ENCODE peak calls at places on chromosomes 12 and 14, in ten cellular contexts. I is HCT116, A is K562, B is mammary epithelial cell, Q is MM.1S, N is PC-3, L is GM23248, Y is fibroblast of lung, W is neural progenitor cell, V is PC-9. K is an unnamed sample. For H3K9me3, the result is how much of the 10 kb centered on the place peaks cover.

GRCh38 chr12:49750027-49750977 is 8.9 kb downstream of the TMBIM6 start:
- DNase-seq in I (peak), A (no peak), B (peak), Q (no peak), N (peak), L (peak), Y (peak), W (peak), V (no peak), K (peak)

GRCh38 chr12:31965090-31965489 is 5.9 kb downstream of the RESF1 start:
- DNase-seq in I (no peak), A (no peak), B (no peak), Q (no peak), N (no peak), L (no peak), Y (no peak), W (no peak), V (no peak), K (no peak)

GRCh38 chr12:95608252-95609033 is 57.2 kb upstream of the USP44 start:
- DNase-seq in I (no peak), A (no peak), B (peak), Q (no peak), N (peak), L (peak), Y (peak), W (no peak), V (no peak), K (peak)

GRCh38 chr12:6465467-6466183 is 4.9 kb downstream of the VAMP1 start:
- DNase-seq in I (peak), A (peak), B (peak), Q (peak), N (peak), L (peak), Y (peak), W (peak), V (peak), K (peak)

GRCh38 chr14:73741386-73741875 is 27.2 kb upstream of the PNMA1 start:
- DNase-seq in I (no peak), A (peak), B (peak), Q (no peak), N (peak), L (peak), Y (peak), W (peak), V (peak), K (peak)

GRCh38 chr14:102692334-102692733 is 84.9 kb upstream of the TRAF3 start:
- DNase-seq in I (no peak), A (no peak), B (no peak), Q (no peak), N (no peak), L (peak), Y (no peak), W (no peak), V (no peak), K (no peak)

GRCh38 chr14:32824195-32824594 is 114.5 kb upstream of the NPAS3 start:
- DNase-seq in I (no peak), A (no peak), B (no peak), Q (no peak), N (no peak), L (no peak), Y (no peak), W (no peak), V (no peak), K (no peak)

GRCh38 chr12:124392271-124392990 is 97.5 kb downstream of the RFLNA start:
- DNase-seq in I (peak), A (peak), B (no peak), Q (no peak), N (no peak), L (peak), Y (peak), W (peak), V (peak), K (peak)

GRCh38 chr14:69879175-69880047 is at the start of gene SMOC1:
- DNase-seq in I (no peak), A (peak), B (peak), Q (peak), N (no peak), L (peak), Y (peak), W (peak), V (no peak), K (no peak)

GRCh38 chr14:69663322-69663686 is 51.9 kb downstream of the SUSD6 start:
- DNase-seq in I (no peak), A (no peak), B (no peak), Q (no peak), N (peak), L (peak), Y (peak), W (no peak), V (no peak), K (no peak)

GRCh38 chr12:104544836-104545235 is 88.1 kb downstream of the CHST11 start:
- DNase-seq in I (no peak), A (no peak), B (no peak), Q (no peak), N (no peak), L (no peak), Y (no peak), W (peak), V (no peak), K (no peak)

GRCh38 chr12:49924847-49925246 is 21.1 kb upstream of the FAIM2 start:
- DNase-seq in I (no peak), A (no peak), B (no peak), Q (no peak), N (no peak), L (no peak), Y (no peak), W (no peak), V (no peak), K (no peak)

GRCh38 chr12:70606001-70606400 is 31.2 kb downstream of the PTPRB start:
- DNase-seq in I (no peak), A (no peak), B (peak), Q (no peak), N (peak), L (peak), Y (peak), W (no peak), V (no peak), K (peak)

GRCh38 chr14:31965735-31966598 is 111.1 kb upstream of the ARHGAP5 start:
- DNase-seq in I (no peak), A (peak), B (peak), Q (no peak), N (peak), L (peak), Y (peak), W (no peak), V (peak), K (no peak)

GRCh38 chr14:67583711-67584644 is 16.1 kb downstream of the PIGH start:
- DNase-seq in I (peak), A (peak), B (peak), Q (peak), N (peak), L (peak), Y (peak), W (peak), V (peak), K (peak)

GRCh38 chr12:71594214-71594948 is 69.3 kb downstream of the ZFC3H1 start:
- DNase-seq in I (peak), A (peak), B (no peak), Q (no peak), N (peak), L (peak), Y (no peak), W (no peak), V (no peak), K (no peak)

GRCh38 chr14:90695997-90696681 is 120.1 kb downstream of the TTC7B start:
- DNase-seq in I (no peak), A (no peak), B (no peak), Q (no peak), N (no peak), L (no peak), Y (no peak), W (no peak), V (no peak), K (no peak)

GRCh38 chr12:105659355-105660075 is 329.0 kb downstream of the C12orf75 start:
- DNase-seq in I (no peak), A (no peak), B (peak), Q (no peak), N (peak), L (no peak), Y (peak), W (no peak), V (no peak), K (peak)

GRCh38 chr14:37051153-37051552 is 121.3 kb downstream of the SLC25A21 start:
- DNase-seq in I (no peak), A (no peak), B (peak), Q (no peak), N (peak), L (peak), Y (peak), W (no peak), V (no peak), K (peak)

GRCh38 chr12:88472775-88473174 is 107.5 kb downstream of the KITLG start:
- DNase-seq in I (peak), A (no peak), B (peak), Q (no peak), N (peak), L (peak), Y (peak), W (no peak), V (no peak), K (peak)

GRCh38 chr12:69070319-69071090 is 137.5 kb upstream of the CPM start:
- DNase-seq in I (peak), A (peak), B (peak), Q (peak), N (peak), L (peak), Y (peak), W (peak), V (peak), K (peak)

GRCh38 chr12:50922820-50923219 is 29.5 kb upstream of the HIGD1C start:
- DNase-seq in I (no peak), A (no peak), B (no peak), Q (no peak), N (no peak), L (peak), Y (no peak), W (peak), V (no peak), K (no peak)

GRCh38 chr12:6404390-6404789 is 20.4 kb downstream of the LTBR start:
- DNase-seq in I (no peak), A (no peak), B (no peak), Q (no peak), N (no peak), L (no peak), Y (no peak), W (no peak), V (no peak), K (no peak)

GRCh38 chr12:73867147-73867546 is 670.5 kb upstream of the ATXN7L3B start:
- DNase-seq in I (no peak), A (no peak), B (peak), Q (no peak), N (peak), L (no peak), Y (peak), W (no peak), V (no peak), K (no peak)

GRCh38 chr14:101128478-101129450 is 225.2 kb upstream of the RTL1 start:
- DNase-seq in I (no peak), A (no peak), B (no peak), Q (no peak), N (no peak), L (no peak), Y (no peak), W (peak), V (no peak), K (no peak)

GRCh38 chr12:130829391-130830245 is 9.4 kb downstream of the STX2 start:
- DNase-seq in I (no peak), A (no peak), B (no peak), Q (no peak), N (no peak), L (peak), Y (no peak), W (no peak), V (no peak), K (no peak)

GRCh38 chr14:80414080-80414479 is 202.8 kb upstream of the DIO2 start:
- DNase-seq in I (no peak), A (no peak), B (no peak), Q (no peak), N (no peak), L (no peak), Y (no peak), W (no peak), V (no peak), K (no peak)

GRCh38 chr14:77325746-77326094 is 4.9 kb downstream of the GSTZ1 start:
- DNase-seq in I (no peak), A (no peak), B (no peak), Q (no peak), N (no peak), L (no peak), Y (no peak), W (no peak), V (no peak), K (no peak)

GRCh38 chr14:70254476-70254961 is 65.8 kb upstream of the SLC8A3 start:
- DNase-seq in I (no peak), A (peak), B (peak), Q (peak), N (peak), L (peak), Y (peak), W (peak), V (peak), K (peak)

GRCh38 chr12:7160183-7160582 is 29.3 kb upstream of the PEX5 start:
- DNase-seq in I (no peak), A (no peak), B (no peak), Q (no peak), N (no peak), L (no peak), Y (no peak), W (no peak), V (no peak), K (no peak)

GRCh38 chr12:4826909-4827308 is 82.8 kb upstream of the KCNA1 start:
- DNase-seq in I (no peak), A (no peak), B (no peak), Q (no peak), N (no peak), L (no peak), Y (no peak), W (no peak), V (no peak), K (no peak)

GRCh38 chr12:86137936-86138335 is 118.3 kb downstream of the MGAT4C start:
- DNase-seq in I (peak), A (no peak), B (peak), Q (no peak), N (peak), L (peak), Y (peak), W (no peak), V (no peak), K (peak)

GRCh38 chr12:49292729-49293055 is 2.3 kb upstream of the PRPH start:
- DNase-seq in I (no peak), A (no peak), B (no peak), Q (no peak), N (no peak), L (no peak), Y (no peak), W (no peak), V (no peak), K (no peak)

GRCh38 chr12:2057041-2057792 is 4.4 kb downstream of the CACNA1C start:
- DNase-seq in I (peak), A (peak), B (peak), Q (peak), N (peak), L (peak), Y (peak), W (peak), V (peak), K (no peak)

GRCh38 chr12:57754411-57755193 is at the start of gene MARCHF9:
- DNase-seq in I (no peak), A (peak), B (peak), Q (peak), N (peak), L (no peak), Y (no peak), W (peak), V (peak), K (no peak)

GRCh38 chr12:132456186-132456943 is 33.6 kb upstream of the FBRSL1 start:
- DNase-seq in I (no peak), A (no peak), B (no peak), Q (no peak), N (no peak), L (no peak), Y (no peak), W (no peak), V (no peak), K (no peak)

GRCh38 chr14:99604766-99605298 is 825 bp upstream of the CCDC85C start:
- DNase-seq in I (no peak), A (peak), B (peak), Q (peak), N (peak), L (peak), Y (peak), W (peak), V (no peak), K (peak)

GRCh38 chr14:39432619-39433451 is 602 bp upstream of the FBXO33 start:
- DNase-seq in I (peak), A (peak), B (peak), Q (peak), N (peak), L (peak), Y (peak), W (peak), V (peak), K (peak)

DNA sequence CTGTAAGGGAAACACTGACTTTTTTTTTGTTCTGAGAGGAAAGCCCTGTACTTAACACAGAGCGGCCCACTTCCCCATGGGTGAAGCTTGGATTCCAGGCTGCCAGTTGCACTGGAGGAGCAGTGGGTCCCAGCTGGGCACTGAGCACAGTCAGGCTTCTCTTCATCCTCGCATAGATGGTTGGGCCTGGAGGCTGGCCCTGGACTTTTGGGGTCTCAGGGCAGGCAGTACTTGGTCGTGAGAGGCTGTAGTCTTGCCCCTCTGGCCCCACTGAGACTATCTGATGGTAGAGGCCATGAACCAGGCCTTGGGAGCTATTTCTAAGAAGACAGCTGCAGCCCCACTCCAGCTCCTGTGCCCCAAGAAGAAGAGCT is 6.2 kb upstream of the LHX5 start:
- DNase-seq in I (no peak), A (no peak), B (no peak), Q (no peak), N (no peak), L (no peak), Y (no peak), W (no peak), V (no peak), K (no peak)
- TF ChIP-seq EZH2 in I (no peak), A (no peak), B (no peak), Q (no peak), N (no peak), L (no peak), Y (peak), W (no peak), V (no peak), K (no peak)

GRCh38 chr14:85129907-85130306 is 400.0 kb upstream of the FLRT2 start:
- DNase-seq in I (no peak), A (no peak), B (no peak), Q (no peak), N (no peak), L (no peak), Y (no peak), W (no peak), V (no peak), K (no peak)

GRCh38 chr14:85131523-85131922 is 398.4 kb upstream of the FLRT2 start:
- DNase-seq in I (no peak), A (no peak), B (peak), Q (no peak), N (peak), L (no peak), Y (no peak), W (peak), V (peak), K (no peak)
- H3K9me3 ChIP-seq in I (under half), A (under half), B (under half), Q (under half), N (under half), L (under half), Y (under half), W (under half), V (under half), K (under half)

GRCh38 chr12:54207539-54208267 is 18.9 kb upstream of the SMUG1 start:
- DNase-seq in I (peak), A (peak), B (peak), Q (peak), N (peak), L (peak), Y (no peak), W (peak), V (peak), K (no peak)
- TF ChIP-seq EZH2 in I (no peak), A (no peak), B (no peak), Q (no peak), N (no peak), L (no peak), Y (no peak), W (peak), V (no peak), K (no peak)

GRCh38 chr14:105848570-105848969 is 322.2 kb downstream of the TMEM121 start:
- DNase-seq in I (no peak), A (no peak), B (no peak), Q (no peak), N (no peak), L (no peak), Y (no peak), W (no peak), V (no peak), K (no peak)

GRCh38 chr14:105852378-105853088 is 326.1 kb downstream of the TMEM121 start:
- DNase-seq in I (no peak), A (no peak), B (no peak), Q (no peak), N (no peak), L (no peak), Y (no peak), W (no peak), V (no peak), K (no peak)

GRCh38 chr14:105850853-105851581 is 324.6 kb downstream of the TMEM121 start:
- DNase-seq in I (no peak), A (no peak), B (no peak), Q (no peak), N (no peak), L (no peak), Y (no peak), W (no peak), V (no peak), K (no peak)

GRCh38 chr14:105851716-105852377 is 325.5 kb downstream of the TMEM121 start:
- DNase-seq in I (no peak), A (no peak), B (no peak), Q (no peak), N (no peak), L (no peak), Y (no peak), W (no peak), V (no peak), K (no peak)

GRCh38 chr14:105849933-105850626 is 323.7 kb downstream of the TMEM121 start:
- DNase-seq in I (no peak), A (no peak), B (no peak), Q (no peak), N (no peak), L (no peak), Y (no peak), W (no peak), V (no peak), K (no peak)
- H3K9me3 ChIP-seq in I (under half), A (under half), B (under half), Q (under half), N (under half), L (under half), Y (under half), W (under half), V (under half), K (under half)

GRCh38 chr12:67069451-67070306 is 199.5 kb upstream of the CAND1 start:
- DNase-seq in I (no peak), A (no peak), B (peak), Q (peak), N (peak), L (peak), Y (peak), W (peak), V (peak), K (no peak)
- TF ChIP-seq EZH2 in I (no peak), A (no peak), B (no peak), Q (no peak), N (no peak), L (no peak), Y (peak), W (no peak), V (no peak), K (peak)

K was measured in astrocyte.